ENCODE peak calls at places on chromosomes 6 and 20, in nine cellular contexts. One of them, this sample, is unnamed.

GRCh38 chr20:32524871-32525501 is 60.1 kb downstream of the NOL4L start:
- DNase-seq in body of pancreas: peak; percentile 95
- DNase-seq in ovary: peak; percentile 15
- DNase-seq in GM12878: no peak
- DNase-seq in right lobe of liver: peak; percentile 86
- DNase-seq in HCT116: no peak
- DNase-seq in testis: peak; percentile 92
- DNase-seq in IMR-90: no peak
- DNase-seq in sigmoid colon: peak; percentile 93
- DNase-seq in this sample: peak; percentile 54

GRCh38 chr6:34201455-34202098 is 35.1 kb upstream of the HMGA1 start:
- DNase-seq in body of pancreas: no peak
- DNase-seq in HCT116: no peak
- DNase-seq in ovary: no peak
- DNase-seq in IMR-90: peak; percentile 53
- DNase-seq in right lobe of liver: no peak
- DNase-seq in GM12878: no peak
- DNase-seq in sigmoid colon: no peak
- DNase-seq in testis: no peak
- DNase-seq in this sample: no peak

GRCh38 chr20:62759981-62760431 is 36.3 kb upstream of the MRGBP start:
- DNase-seq in IMR-90: no peak
- DNase-seq in ovary: no peak
- DNase-seq in testis: no peak
- DNase-seq in body of pancreas: no peak
- DNase-seq in sigmoid colon: no peak
- DNase-seq in GM12878: no peak
- DNase-seq in right lobe of liver: no peak
- DNase-seq in HCT116: no peak
- DNase-seq in this sample: no peak

GRCh38 chr6:31738048-31738979 is 1.5 kb upstream of the MSH5 start:
- DNase-seq in ovary: no peak
- DNase-seq in testis: peak; percentile 75
- DNase-seq in GM12878: peak; percentile 75
- DNase-seq in body of pancreas: peak; percentile 84
- DNase-seq in IMR-90: peak; percentile 89
- DNase-seq in HCT116: no peak
- DNase-seq in sigmoid colon: no peak
- DNase-seq in right lobe of liver: peak; percentile 62
- DNase-seq in this sample: peak; percentile 88

GRCh38 chr6:99146716-99147115 is 199.0 kb upstream of the FBXL4 start:
- DNase-seq in IMR-90: no peak
- DNase-seq in sigmoid colon: no peak
- DNase-seq in right lobe of liver: no peak
- DNase-seq in GM12878: no peak
- DNase-seq in body of pancreas: no peak
- DNase-seq in ovary: no peak
- DNase-seq in HCT116: no peak
- DNase-seq in testis: no peak
- DNase-seq in this sample: no peak

GRCh38 chr6:227812-228338 is 64.4 kb upstream of the DUSP22 start:
- DNase-seq in HCT116: no peak
- DNase-seq in testis: no peak
- DNase-seq in sigmoid colon: no peak
- DNase-seq in body of pancreas: peak; percentile 36
- DNase-seq in IMR-90: no peak
- DNase-seq in ovary: no peak
- DNase-seq in GM12878: peak; percentile 95
- DNase-seq in right lobe of liver: no peak
- DNase-seq in this sample: no peak

GRCh38 chr6:31769684-31770371 is 7.3 kb downstream of the VWA7 start:
- DNase-seq in body of pancreas: peak; percentile 86
- DNase-seq in IMR-90: peak; percentile 31
- DNase-seq in sigmoid colon: peak; percentile 80
- DNase-seq in HCT116: peak; percentile 42
- DNase-seq in ovary: no peak
- DNase-seq in GM12878: peak; percentile 36
- DNase-seq in right lobe of liver: peak; percentile 83
- DNase-seq in testis: peak; percentile 65
- DNase-seq in this sample: peak; percentile 94

GRCh38 chr6:135062735-135063134 is 8.1 kb upstream of the HBS1L start:
- DNase-seq in HCT116: no peak
- DNase-seq in sigmoid colon: no peak
- DNase-seq in ovary: no peak
- DNase-seq in testis: no peak
- DNase-seq in right lobe of liver: no peak
- DNase-seq in GM12878: no peak
- DNase-seq in IMR-90: no peak
- DNase-seq in body of pancreas: no peak
- DNase-seq in this sample: no peak

GRCh38 chr6:121187833-121188200 is 146.5 kb downstream of the TBC1D32 start:
- DNase-seq in ovary: no peak
- DNase-seq in IMR-90: no peak
- DNase-seq in GM12878: no peak
- DNase-seq in right lobe of liver: no peak
- DNase-seq in HCT116: no peak
- DNase-seq in testis: no peak
- DNase-seq in sigmoid colon: no peak
- DNase-seq in body of pancreas: no peak
- DNase-seq in this sample: no peak

GRCh38 chr6:152509916-152510315 is 127.2 kb downstream of the SYNE1 start:
- DNase-seq in body of pancreas: no peak
- DNase-seq in ovary: no peak
- DNase-seq in GM12878: no peak
- DNase-seq in IMR-90: no peak
- DNase-seq in testis: no peak
- DNase-seq in HCT116: no peak
- DNase-seq in right lobe of liver: no peak
- DNase-seq in sigmoid colon: no peak
- DNase-seq in this sample: no peak

GRCh38 chr6:83770910-83771309 is 62.0 kb upstream of the SNAP91 start:
- DNase-seq in right lobe of liver: no peak
- DNase-seq in GM12878: no peak
- DNase-seq in ovary: no peak
- DNase-seq in testis: no peak
- DNase-seq in body of pancreas: no peak
- DNase-seq in IMR-90: no peak
- DNase-seq in sigmoid colon: no peak
- DNase-seq in HCT116: no peak
- DNase-seq in this sample: no peak

GRCh38 chr6:83767033-83767432 is 58.1 kb upstream of the SNAP91 start:
- DNase-seq in body of pancreas: no peak
- DNase-seq in testis: no peak
- DNase-seq in sigmoid colon: no peak
- DNase-seq in ovary: no peak
- DNase-seq in IMR-90: no peak
- DNase-seq in GM12878: no peak
- DNase-seq in right lobe of liver: no peak
- DNase-seq in HCT116: no peak
- DNase-seq in this sample: no peak
- TF ChIP-seq POLR2A in body of pancreas: no peak
- TF ChIP-seq POLR2A in testis: no peak
- TF ChIP-seq POLR2A in sigmoid colon: no peak
- TF ChIP-seq POLR2A in ovary: no peak
- TF ChIP-seq POLR2A in IMR-90: no peak
- TF ChIP-seq POLR2A in GM12878: no peak
- TF ChIP-seq POLR2A in right lobe of liver: no peak
- TF ChIP-seq POLR2A in HCT116: no peak
- TF ChIP-seq POLR2A in this sample: no peak

DNA sequence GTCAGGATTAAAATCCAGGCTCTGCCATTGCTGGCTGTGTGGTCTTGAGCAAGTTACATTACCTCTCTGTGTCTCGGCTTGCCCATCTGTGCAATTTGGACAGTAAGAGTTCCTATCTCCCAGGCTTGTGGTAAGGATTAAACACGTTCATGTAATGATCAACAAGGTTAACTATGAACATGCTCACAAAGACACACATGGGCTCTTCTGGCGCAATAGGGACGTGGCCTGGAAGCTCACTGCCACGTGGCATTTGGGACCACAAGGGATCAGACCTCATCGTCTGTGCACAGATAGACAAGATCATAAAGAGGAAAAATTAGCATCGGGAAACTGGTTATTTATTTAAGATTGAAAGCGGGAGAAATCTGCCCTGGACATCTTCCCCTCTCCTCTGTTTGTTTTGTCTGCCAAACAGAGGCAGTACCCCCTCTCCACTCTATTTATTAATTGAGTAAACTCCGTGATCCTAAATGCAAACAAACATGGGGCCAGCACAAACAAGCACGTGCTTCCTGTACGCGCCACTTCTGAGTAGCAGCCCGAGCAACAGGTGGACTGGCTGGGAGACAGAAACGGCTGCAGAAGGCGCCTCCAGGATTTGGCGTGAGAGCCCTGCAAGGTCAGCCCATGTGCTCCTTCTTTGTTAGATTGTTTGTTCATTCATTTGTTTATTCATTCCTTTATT is 95.0 kb downstream of the CDH26 start:
- DNase-seq in body of pancreas: no peak
- DNase-seq in testis: no peak
- DNase-seq in right lobe of liver: no peak
- DNase-seq in GM12878: no peak
- DNase-seq in HCT116: no peak
- DNase-seq in ovary: no peak
- DNase-seq in sigmoid colon: no peak
- DNase-seq in IMR-90: no peak
- DNase-seq in this sample: no peak
- H3K4me1 ChIP-seq in body of pancreas: peaks cover 9% of the 10 kb centered on the region
- H3K4me1 ChIP-seq in testis: no peaks in the 10 kb centered on the region
- H3K4me1 ChIP-seq in right lobe of liver: no peaks in the 10 kb centered on the region
- H3K4me1 ChIP-seq in GM12878: no peaks in the 10 kb centered on the region
- H3K4me1 ChIP-seq in HCT116: no peaks in the 10 kb centered on the region
- H3K4me1 ChIP-seq in ovary: no peaks in the 10 kb centered on the region
- H3K4me1 ChIP-seq in sigmoid colon: no peaks in the 10 kb centered on the region
- H3K4me1 ChIP-seq in IMR-90: peaks cover 10% of the 10 kb centered on the region
- H3K4me1 ChIP-seq in this sample: no peaks in the 10 kb centered on the region

GRCh38 chr6:39188577-39188976 is 40.7 kb downstream of the KCNK5 start:
- DNase-seq in body of pancreas: no peak
- DNase-seq in right lobe of liver: no peak
- DNase-seq in GM12878: no peak
- DNase-seq in HCT116: no peak
- DNase-seq in testis: no peak
- DNase-seq in ovary: no peak
- DNase-seq in IMR-90: no peak
- DNase-seq in sigmoid colon: no peak
- DNase-seq in this sample: peak; percentile 71

GRCh38 chr6:39188101-39188455 is 41.2 kb downstream of the KCNK5 start:
- DNase-seq in body of pancreas: no peak
- DNase-seq in sigmoid colon: no peak
- DNase-seq in ovary: no peak
- DNase-seq in IMR-90: no peak
- DNase-seq in right lobe of liver: no peak
- DNase-seq in testis: no peak
- DNase-seq in GM12878: no peak
- DNase-seq in HCT116: no peak
- DNase-seq in this sample: no peak

GRCh38 chr6:39181333-39181732 is 47.9 kb downstream of the KCNK5 start:
- DNase-seq in testis: no peak
- DNase-seq in right lobe of liver: no peak
- DNase-seq in IMR-90: no peak
- DNase-seq in body of pancreas: no peak
- DNase-seq in GM12878: no peak
- DNase-seq in ovary: no peak
- DNase-seq in HCT116: no peak
- DNase-seq in sigmoid colon: peak; percentile 39
- DNase-seq in this sample: no peak

GRCh38 chr6:39182604-39183003 is 46.7 kb downstream of the KCNK5 start:
- DNase-seq in IMR-90: no peak
- DNase-seq in body of pancreas: no peak
- DNase-seq in GM12878: no peak
- DNase-seq in HCT116: no peak
- DNase-seq in right lobe of liver: no peak
- DNase-seq in ovary: no peak
- DNase-seq in sigmoid colon: peak; percentile 12
- DNase-seq in testis: no peak
- DNase-seq in this sample: no peak

DNA sequence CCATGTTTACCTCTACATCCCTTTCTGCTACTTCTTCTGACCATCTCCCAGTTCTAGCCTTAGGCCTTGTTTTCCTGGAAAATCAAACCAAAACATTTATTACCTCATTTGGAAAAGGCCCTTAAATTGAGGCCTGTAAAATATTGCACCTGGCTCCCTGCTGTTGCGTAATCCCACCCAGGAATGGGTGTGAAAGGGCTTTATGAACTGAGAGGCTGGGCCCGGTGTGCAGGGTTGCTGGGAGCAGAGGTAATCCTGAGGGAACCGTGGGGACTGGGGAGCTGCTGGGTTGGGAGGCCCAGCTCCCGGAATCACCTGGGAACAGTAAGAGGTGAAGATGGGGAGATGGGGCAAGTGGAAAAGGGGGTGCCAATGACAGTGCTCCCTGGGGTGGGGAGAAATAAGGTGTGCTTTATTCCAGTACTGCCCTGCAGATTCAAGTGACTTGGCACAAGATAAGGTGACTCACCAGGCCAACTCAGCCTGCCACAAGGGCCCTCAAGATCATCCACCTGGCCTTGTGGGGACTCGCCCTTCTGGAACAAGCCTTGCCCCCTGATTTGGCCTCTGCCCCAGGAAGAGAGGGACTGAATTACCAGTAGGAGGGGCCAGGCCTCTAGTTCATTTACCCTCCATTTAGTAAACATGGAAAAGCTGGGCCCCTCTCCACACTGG is 44.2 kb downstream of the KCNK5 start:
- DNase-seq in GM12878: no peak
- DNase-seq in testis: no peak
- DNase-seq in sigmoid colon: peak; percentile 49
- DNase-seq in ovary: no peak
- DNase-seq in right lobe of liver: no peak
- DNase-seq in HCT116: no peak
- DNase-seq in IMR-90: no peak
- DNase-seq in body of pancreas: no peak
- DNase-seq in this sample: no peak
- TF ChIP-seq POLR2A in GM12878: no peak
- TF ChIP-seq POLR2A in testis: no peak
- TF ChIP-seq POLR2A in sigmoid colon: no peak
- TF ChIP-seq POLR2A in ovary: no peak
- TF ChIP-seq POLR2A in right lobe of liver: no peak
- TF ChIP-seq POLR2A in HCT116: no peak
- TF ChIP-seq POLR2A in IMR-90: no peak
- TF ChIP-seq POLR2A in body of pancreas: no peak
- TF ChIP-seq POLR2A in this sample: no peak

DNA sequence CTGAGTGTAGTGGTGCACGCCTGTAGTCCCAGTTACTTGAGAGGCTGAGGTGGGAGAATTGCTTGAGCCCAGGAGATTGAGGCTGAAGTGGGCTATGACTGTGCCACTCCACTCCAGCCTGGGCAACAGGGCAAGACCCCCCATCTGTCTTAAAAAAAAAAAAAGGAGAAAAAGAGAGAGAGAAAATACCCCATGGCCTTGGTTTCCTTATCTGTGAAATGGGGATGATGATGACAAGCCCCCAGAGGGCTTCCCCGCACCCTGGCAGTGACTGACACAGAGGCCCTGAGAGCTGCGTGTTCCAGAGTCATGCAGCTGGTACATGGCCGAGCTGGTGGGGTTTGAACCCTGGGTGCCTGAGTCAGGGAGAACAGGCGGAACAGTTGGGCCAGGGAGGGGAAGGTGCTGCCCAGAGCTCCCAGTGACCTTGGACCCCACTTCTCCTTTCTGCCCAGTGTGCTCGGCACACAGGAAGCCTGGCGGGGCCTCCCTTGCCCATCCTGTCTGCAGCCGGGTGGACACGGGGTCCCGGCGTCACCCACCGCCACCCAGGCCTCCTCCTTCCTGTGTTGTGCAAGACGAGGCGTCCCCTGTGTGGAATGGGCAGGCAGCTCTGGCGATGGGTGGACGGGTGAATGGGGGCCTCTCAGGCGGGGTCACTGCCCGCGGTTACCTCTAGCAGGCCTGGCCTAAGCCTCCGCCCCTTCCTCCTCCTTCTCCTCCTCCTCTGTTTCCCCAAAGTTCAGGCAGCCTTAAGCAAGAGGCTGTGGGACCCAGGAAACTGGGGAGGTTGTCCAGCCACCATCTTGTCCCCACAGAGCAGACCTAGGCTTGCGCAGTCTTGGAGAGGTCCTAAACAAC is 84.2 kb downstream of the CEBPB start:
- DNase-seq in HCT116: no peak
- DNase-seq in GM12878: no peak
- DNase-seq in testis: peak; percentile 56
- DNase-seq in ovary: no peak
- DNase-seq in right lobe of liver: peak; percentile 83
- DNase-seq in body of pancreas: peak; percentile 29
- DNase-seq in IMR-90: no peak
- DNase-seq in sigmoid colon: peak; percentile 88
- DNase-seq in this sample: no peak
- H3K4me1 ChIP-seq in HCT116: peaks cover 22% of the 10 kb centered on the region
- H3K4me1 ChIP-seq in GM12878: no peaks in the 10 kb centered on the region
- H3K4me1 ChIP-seq in testis: peaks cover 23% of the 10 kb centered on the region
- H3K4me1 ChIP-seq in ovary: peaks cover 2% of the 10 kb centered on the region
- H3K4me1 ChIP-seq in right lobe of liver: no peaks in the 10 kb centered on the region
- H3K4me1 ChIP-seq in body of pancreas: peaks cover 19% of the 10 kb centered on the region
- H3K4me1 ChIP-seq in IMR-90: no peaks in the 10 kb centered on the region
- H3K4me1 ChIP-seq in sigmoid colon: peaks cover 14% of the 10 kb centered on the region
- H3K4me1 ChIP-seq in this sample: no peaks in the 10 kb centered on the region

This sample was measured in Peyer's patch.